ENCODE peak calls at places on chromosomes 12 and 14, in nine cellular contexts. B, X, U, Y, F, E, P, S and J are unnamed samples.
A peak's percentile ranks its signal among the peaks of the same experiment; 100 is the strongest.

GRCh38 chr14:26597136-26598080 is at the start of gene NOVA1:
- DNase-seq in B (peak; percentile 68), X (no peak), U (peak; percentile 77), Y (peak; percentile 75), F (peak; percentile 20), E (no peak), P (no peak), S (peak; percentile 72), J (no peak)

GRCh38 chr12:84183576-84183975 is 729.0 kb downstream of the SLC6A15 start:
- DNase-seq in B (no peak), X (no peak), U (no peak), Y (no peak), F (no peak), E (peak; percentile 1), P (no peak), S (no peak), J (no peak)

GRCh38 chr12:70366581-70367267 is 634 bp downstream of the KCNMB4 start:
- DNase-seq in B (peak; percentile 60), X (peak; percentile 37), U (peak; percentile 76), Y (peak; percentile 76), F (peak; percentile 22), E (peak; percentile 61), P (peak; percentile 49), S (peak; percentile 67), J (peak; percentile 68)

GRCh38 chr12:14545144-14546124 is 22.2 kb downstream of the PLBD1 start:
- DNase-seq in B (no peak), X (no peak), U (no peak), Y (no peak), F (no peak), E (no peak), P (no peak), S (no peak), J (no peak)

GRCh38 chr14:51996148-51996746 is 6.9 kb downstream of the RTRAF start:
- DNase-seq in B (no peak), X (no peak), U (peak; percentile 60), Y (peak; percentile 32), F (peak; percentile 81), E (no peak), P (no peak), S (no peak), J (no peak)

GRCh38 chr12:130127909-130128763 is 34.1 kb upstream of the FZD10 start:
- DNase-seq in B (no peak), X (no peak), U (peak; percentile 59), Y (no peak), F (no peak), E (no peak), P (no peak), S (no peak), J (no peak)

GRCh38 chr12:75489613-75490210 is 9.2 kb downstream of the GLIPR1 start:
- DNase-seq in B (no peak), X (peak; percentile 62), U (peak; percentile 83), Y (no peak), F (peak; percentile 33), E (peak; percentile 76), P (no peak), S (no peak), J (peak; percentile 68)

GRCh38 chr12:85639834-85640233 is 196.4 kb downstream of the RASSF9 start:
- DNase-seq in B (no peak), X (no peak), U (no peak), Y (no peak), F (no peak), E (no peak), P (no peak), S (no peak), J (peak; percentile 58)

GRCh38 chr12:95733156-95733825 is 57.3 kb downstream of the NTN4 start:
- DNase-seq in B (no peak), X (no peak), U (peak; percentile 86), Y (no peak), F (peak; percentile 92), E (peak; percentile 57), P (no peak), S (no peak), J (peak; percentile 56)

GRCh38 chr14:33676135-33676566 is 274.7 kb downstream of the EGLN3 start:
- DNase-seq in B (peak; percentile 24), X (peak; percentile 16), U (peak; percentile 66), Y (peak; percentile 80), F (peak; percentile 54), E (peak; percentile 27), P (no peak), S (peak; percentile 73), J (peak; percentile 43)

GRCh38 chr12:45290218-45290609 is 74.3 kb downstream of the ANO6 start:
- DNase-seq in B (no peak), X (no peak), U (peak; percentile 86), Y (no peak), F (peak; percentile 89), E (peak; percentile 87), P (no peak), S (no peak), J (no peak)

GRCh38 chr14:32230181-32230580 is 27.1 kb upstream of the RNU6-8 start:
- DNase-seq in B (no peak), X (no peak), U (peak; percentile 63), Y (no peak), F (no peak), E (peak; percentile 79), P (no peak), S (no peak), J (no peak)

GRCh38 chr14:45664668-45665356 is 411.8 kb upstream of the MIS18BP1 start:
- DNase-seq in B (no peak), X (no peak), U (no peak), Y (peak; percentile 16), F (no peak), E (no peak), P (peak; percentile 3), S (peak; percentile 70), J (no peak)

GRCh38 chr14:23113346-23114119 is 5.5 kb downstream of the CEBPE start:
- DNase-seq in B (no peak), X (no peak), U (peak; percentile 42), Y (peak; percentile 17), F (peak; percentile 91), E (no peak), P (no peak), S (no peak), J (peak; percentile 88)

GRCh38 chr12:53200458-53201169 is 6.4 kb downstream of the ITGB7 start:
- DNase-seq in B (no peak), X (no peak), U (no peak), Y (no peak), F (no peak), E (no peak), P (no peak), S (no peak), J (peak; percentile 32)

GRCh38 chr12:627863-628805 is 35.1 kb downstream of the NINJ2 start:
- DNase-seq in B (no peak), X (no peak), U (no peak), Y (no peak), F (no peak), E (no peak), P (peak; percentile 36), S (no peak), J (no peak)

GRCh38 chr12:69161835-69162234 is 77.5 kb upstream of the CPSF6 start:
- DNase-seq in B (peak; percentile 58), X (no peak), U (no peak), Y (peak; percentile 16), F (peak; percentile 9), E (peak; percentile 43), P (no peak), S (no peak), J (no peak)

GRCh38 chr12:6336859-6337744 is 4.8 kb downstream of the TNFRSF1A start:
- DNase-seq in B (no peak), X (no peak), U (peak; percentile 54), Y (no peak), F (no peak), E (no peak), P (no peak), S (no peak), J (peak; percentile 29)

GRCh38 chr14:76181546-76181945 is 29.8 kb downstream of the GPATCH2L start:
- DNase-seq in B (peak; percentile 18), X (no peak), U (peak; percentile 34), Y (no peak), F (peak; percentile 8), E (no peak), P (no peak), S (no peak), J (no peak)

GRCh38 chr12:94706250-94706661 is 55.9 kb upstream of the TMCC3 start:
- DNase-seq in B (no peak), X (no peak), U (no peak), Y (no peak), F (no peak), E (peak; percentile 95), P (no peak), S (no peak), J (no peak)
- H3K27ac ChIP-seq in B (no peak overlapping the region), X (no peak overlapping the region), U (no peak overlapping the region), Y (no peak overlapping the region), F (no peak overlapping the region), E (no peak overlapping the region), P (no peak overlapping the region), S (no peak overlapping the region), J (no peak overlapping the region)

GRCh38 chr12:133145981-133146380 is 15.6 kb downstream of the ZNF10 start:
- DNase-seq in B (no peak), X (no peak), U (no peak), Y (no peak), F (no peak), E (no peak), P (no peak), S (no peak), J (no peak)
- H3K9me3 ChIP-seq in B (peaks cover 12% of the 10 kb centered on the region), X (peaks cover 10% of the 10 kb centered on the region), U (no peaks in the 10 kb centered on the region), Y (peaks cover 39% of the 10 kb centered on the region), F (no peaks in the 10 kb centered on the region), E (peaks cover 29% of the 10 kb centered on the region), P (peaks cover 35% of the 10 kb centered on the region), S (peaks cover 41% of the 10 kb centered on the region), J (peaks cover 3% of the 10 kb centered on the region)

GRCh38 chr14:105055334-105055733 is 9.9 kb downstream of the GPR132 start:
- DNase-seq in B (no peak), X (no peak), U (no peak), Y (no peak), F (no peak), E (no peak), P (no peak), S (no peak), J (peak; percentile 66)
- H3K79me2 ChIP-seq in B (no peaks in the 10 kb centered on the region), X (no peaks in the 10 kb centered on the region), U (no peaks in the 10 kb centered on the region), Y (no peaks in the 10 kb centered on the region), F (no peaks in the 10 kb centered on the region), E (no peaks in the 10 kb centered on the region), P (no peaks in the 10 kb centered on the region), S (no peaks in the 10 kb centered on the region), J (no peaks in the 10 kb centered on the region)

GRCh38 chr14:95146079-95146771 is 11.1 kb downstream of the DICER1 start:
- DNase-seq in B (no peak), X (no peak), U (no peak), Y (no peak), F (no peak), E (peak; percentile 75), P (no peak), S (no peak), J (no peak)
- H3K27ac ChIP-seq in B (no peak overlapping the region), X (no peak overlapping the region), U (no peak overlapping the region), Y (no peak overlapping the region), F (no peak overlapping the region), E (no peak overlapping the region), P (no peak overlapping the region), S (no peak overlapping the region), J (no peak overlapping the region)